ENCODE peak calls at places on chromosome 14, in six cellular contexts. E is Kasumi-1, R is ACHN, N is tibial artery, L is lower leg skin, S is non-pigmented ciliary epithelial cell. W is an unnamed sample.

GRCh38 chr14:73721101-73721821 is 7.1 kb upstream of the PNMA1 start:
- DNase-seq in E (no peak), R (no peak), N (peak), L (no peak), S (no peak), W (no peak)

GRCh38 chr14:77175843-77176242 is 5.8 kb upstream of the TMEM63C start:
- DNase-seq in E (no peak), R (no peak), N (no peak), L (no peak), S (no peak), W (no peak)

GRCh38 chr14:93207468-93208308 is 632 bp downstream of the UBR7 start:
- DNase-seq in E (peak), R (peak), N (peak), L (no peak), S (no peak), W (peak)

GRCh38 chr14:61360796-61361526 is 39.6 kb downstream of the PRKCH start:
- DNase-seq in E (no peak), R (no peak), N (no peak), L (no peak), S (no peak), W (no peak)

GRCh38 chr14:24713404-24713803 is 79.4 kb upstream of the GZMB start:
- DNase-seq in E (no peak), R (no peak), N (no peak), L (no peak), S (no peak), W (no peak)

GRCh38 chr14:54599932-54600331 is 33.0 kb downstream of the SAMD4A start:
- DNase-seq in E (peak), R (no peak), N (no peak), L (no peak), S (no peak), W (no peak)

GRCh38 chr14:76152333-76152681 is 585 bp downstream of the GPATCH2L start:
- DNase-seq in E (peak), R (peak), N (peak), L (peak), S (peak), W (peak)

GRCh38 chr14:53938126-53938671 is 18.4 kb downstream of the BMP4 start:
- DNase-seq in E (no peak), R (no peak), N (no peak), L (no peak), S (no peak), W (no peak)

GRCh38 chr14:39615352-39615751 is 183.1 kb upstream of the FBXO33 start:
- DNase-seq in E (no peak), R (no peak), N (no peak), L (no peak), S (no peak), W (no peak)

GRCh38 chr14:101709962-101710891 is 51.3 kb upstream of the PPP2R5C start:
- DNase-seq in E (no peak), R (no peak), N (no peak), L (peak), S (no peak), W (no peak)

GRCh38 chr14:34857689-34858449 is 17.3 kb downstream of the BAZ1A start:
- DNase-seq in E (peak), R (no peak), N (no peak), L (no peak), S (no peak), W (no peak)

GRCh38 chr14:52852810-52853521 is 61.6 kb upstream of the GNPNAT1 start:
- DNase-seq in E (no peak), R (no peak), N (no peak), L (no peak), S (no peak), W (no peak)

GRCh38 chr14:77849711-77850110 is 49.8 kb downstream of the ADCK1 start:
- DNase-seq in E (no peak), R (peak), N (no peak), L (no peak), S (peak), W (no peak)

GRCh38 chr14:96631621-96632362 is 129.6 kb downstream of the PAPOLA start:
- DNase-seq in E (no peak), R (no peak), N (peak), L (no peak), S (no peak), W (peak)

GRCh38 chr14:22518073-22518472 is 71.0 kb downstream of the DAD1 start:
- DNase-seq in E (no peak), R (no peak), N (no peak), L (no peak), S (no peak), W (no peak)

GRCh38 chr14:64421166-64421565 is 33.0 kb downstream of the MTHFD1 start:
- DNase-seq in E (no peak), R (no peak), N (no peak), L (no peak), S (no peak), W (no peak)

W was measured in uterus.